ENCODE peak calls at places on chromosomes 7 and 10, in seven cellular contexts. Y, O, U, X, H, R and M are unnamed samples.

GRCh38 chr7:158296798-158297104 is 290.9 kb downstream of the PTPRN2 start:
- DNase-seq in O (no peak), U (no peak), X (no peak), Y (no peak), H (no peak), R (no peak), M (no peak)

GRCh38 chr10:126663880-126664279 is 6.6 kb downstream of the C10orf90 start:
- DNase-seq in O (peak), R (no peak), H (no peak), Y (no peak), X (no peak), U (no peak), M (no peak)

GRCh38 chr7:46448478-46448877 is 527.4 kb upstream of the IGFBP3 start:
- DNase-seq in H (no peak), Y (no peak), X (no peak), U (no peak), O (no peak), R (no peak), M (no peak)

GRCh38 chr7:141072548-141073172 is 1.2 kb upstream of the TMEM178B start:
- DNase-seq in X (no peak), Y (no peak), R (peak), U (peak), H (no peak), O (peak), M (no peak)

GRCh38 chr7:35702541-35702940 is 7.6 kb upstream of the HERPUD2 start:
- DNase-seq in H (no peak), X (no peak), R (no peak), Y (no peak), O (peak), U (no peak), M (no peak)

GRCh38 chr10:34710391-34710751 is 104.7 kb downstream of the PARD3 start:
- DNase-seq in Y (no peak), R (no peak), O (peak), H (no peak), X (no peak), U (no peak), M (no peak)

GRCh38 chr7:39130740-39131538 is 153.2 kb downstream of the POU6F2 start:
- DNase-seq in O (no peak), U (peak), R (no peak), H (no peak), X (no peak), Y (no peak), M (no peak)

GRCh38 chr10:48241301-48241700 is 33.2 kb downstream of the FRMPD2 start:
- DNase-seq in Y (no peak), X (no peak), R (no peak), H (no peak), O (no peak), U (no peak), M (no peak)

GRCh38 chr7:10913457-10913856 is 60.2 kb upstream of the PHF14 start:
- DNase-seq in U (no peak), H (no peak), R (no peak), Y (no peak), X (no peak), O (no peak), M (no peak)